ENCODE peak calls at places on chromosomes 13 and 19, in five cellular contexts. J is kidney, M is tibial nerve, O is neuronal stem cell, Q is small intestine. R is an unnamed sample.

GRCh38 chr19:4557971-4558941 is 1.2 kb downstream of the SEMA6B start:
- DNase-seq in J (no peak), M (no peak), O (no peak), Q (no peak), R (peak; percentile 26)

GRCh38 chr13:48000559-48001126 is 430 bp downstream of the SUCLA2 start:
- DNase-seq in J (peak; percentile 81), M (no peak), O (no peak), Q (peak; percentile 37), R (peak; percentile 12)

GRCh38 chr19:36939153-36939552 is 23.0 kb downstream of the ZNF568 start:
- DNase-seq in J (no peak), M (no peak), O (no peak), Q (no peak), R (no peak)

GRCh38 chr13:50422181-50423148 is 407.2 kb downstream of the KCNRG start:
- DNase-seq in J (no peak), M (no peak), O (no peak), Q (peak; percentile 74), R (no peak)

GRCh38 chr19:43773725-43774102 is 7.1 kb downstream of the KCNN4 start:
- DNase-seq in J (no peak), M (no peak), O (no peak), Q (no peak), R (no peak)

GRCh38 chr13:45149964-45150363 is 29.7 kb downstream of the GTF2F2 start:
- DNase-seq in J (no peak), M (no peak), O (no peak), Q (no peak), R (no peak)

GRCh38 chr13:98717256-98717655 is 35.2 kb downstream of the SLC15A1 start:
- DNase-seq in J (no peak), M (no peak), O (no peak), Q (no peak), R (no peak)

GRCh38 chr13:21625366-21625765 is 21.4 kb upstream of the MICU2 start:
- DNase-seq in J (no peak), M (no peak), O (no peak), Q (peak; percentile 65), R (no peak)

GRCh38 chr13:47119568-47120080 is 222.8 kb upstream of the HTR2A start:
- DNase-seq in J (no peak), M (no peak), O (no peak), Q (no peak), R (no peak)

GRCh38 chr19:2221918-2222317 is 14.2 kb downstream of the PLEKHJ1 start:
- DNase-seq in J (no peak), M (no peak), O (no peak), Q (no peak), R (no peak)

GRCh38 chr13:72151241-72151640 is 284.2 kb upstream of the DACH1 start:
- DNase-seq in J (no peak), M (no peak), O (no peak), Q (no peak), R (no peak)

GRCh38 chr13:30443957-30444404 is 21.7 kb downstream of the UBE2L5 start:
- DNase-seq in J (no peak), M (no peak), O (no peak), Q (no peak), R (no peak)

GRCh38 chr19:2923510-2923909 is 21.3 kb downstream of the ZNF77 start:
- DNase-seq in J (no peak), M (no peak), O (no peak), Q (no peak), R (no peak)

GRCh38 chr19:1437609-1438008 is 587 bp upstream of the RPS15 start:
- DNase-seq in J (no peak), M (no peak), O (no peak), Q (no peak), R (no peak)

GRCh38 chr19:38759590-38760003 is 13.7 kb downstream of the LGALS7 start:
- DNase-seq in J (no peak), M (no peak), O (no peak), Q (peak; percentile 91), R (no peak)

GRCh38 chr13:35347679-35348205 is 128.7 kb downstream of the MAB21L1 start:
- DNase-seq in J (no peak), M (no peak), O (no peak), Q (no peak), R (no peak)
- H3K9me3 ChIP-seq in J (no peaks in the 10 kb centered on the region), M (no peaks in the 10 kb centered on the region), O (no peaks in the 10 kb centered on the region), Q (no peaks in the 10 kb centered on the region), R (no peaks in the 10 kb centered on the region)

DNA sequence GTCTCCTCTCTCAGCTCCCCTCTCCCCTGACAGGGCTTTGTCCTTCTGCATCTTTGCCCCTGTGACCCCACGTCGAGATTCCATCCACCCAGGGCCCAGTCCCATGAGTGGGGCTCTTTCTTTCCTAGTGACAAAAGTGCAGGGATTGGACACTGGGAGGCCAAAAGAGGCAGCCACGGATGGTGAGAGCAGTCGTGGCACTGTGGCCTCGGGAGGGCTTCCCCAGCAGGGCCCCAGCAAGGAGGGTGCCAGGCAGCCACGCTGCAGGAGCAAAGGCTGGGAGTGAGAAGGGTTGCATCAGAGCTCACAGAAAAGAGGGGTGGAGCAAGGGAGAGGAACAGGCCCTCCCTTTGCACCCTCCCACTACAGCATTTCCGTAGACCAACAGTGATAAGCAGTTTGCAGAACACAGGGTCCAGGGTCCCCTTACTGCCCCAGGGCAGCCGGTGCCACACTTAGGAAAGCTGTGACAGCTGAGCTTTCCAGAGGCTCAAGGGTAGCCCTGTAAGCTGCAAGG is 4.9 kb downstream of the ZSCAN1 start:
- DNase-seq in J (no peak), M (no peak), O (no peak), Q (no peak), R (no peak)
- H3K9me3 ChIP-seq in J (no peaks in the 10 kb centered on the region), M (peaks cover 100% of the 10 kb centered on the region), O (peaks cover 42% of the 10 kb centered on the region), Q (peaks cover 6% of the 10 kb centered on the region), R (peaks cover 3% of the 10 kb centered on the region)

DNA sequence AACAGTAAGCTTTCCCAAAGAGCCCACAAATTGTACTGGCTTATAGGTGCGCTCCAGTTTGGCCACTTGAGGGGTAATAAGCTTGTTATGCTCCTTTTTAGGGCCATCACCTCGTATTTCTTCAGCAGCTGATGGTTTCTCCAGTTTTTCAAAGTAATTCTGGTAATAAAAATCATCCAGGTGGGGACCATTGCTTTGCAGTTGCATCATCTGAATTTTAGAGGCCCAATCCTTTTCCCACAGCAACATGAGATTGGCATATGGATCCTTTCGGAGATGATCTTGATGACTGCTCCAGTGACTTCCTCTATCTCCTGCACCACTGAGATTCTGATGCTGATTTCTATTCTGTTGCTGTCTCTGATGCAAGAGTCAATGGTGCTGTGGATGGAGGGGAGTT is 27.1 kb downstream of the ZNF546 start:
- DNase-seq in J (no peak), M (no peak), O (no peak), Q (no peak), R (no peak)
- H3K9me3 ChIP-seq in J (peaks cover 67% of the 10 kb centered on the region), M (peaks cover 93% of the 10 kb centered on the region), O (peaks cover 53% of the 10 kb centered on the region), Q (peaks cover 7% of the 10 kb centered on the region), R (peaks cover 39% of the 10 kb centered on the region)

GRCh38 chr19:11872624-11873023 is 15.0 kb upstream of the ZNF69 start:
- DNase-seq in J (no peak), M (no peak), O (no peak), Q (no peak), R (no peak)

GRCh38 chr19:11873762-11874161 is 13.8 kb upstream of the ZNF69 start:
- DNase-seq in J (no peak), M (no peak), O (no peak), Q (no peak), R (no peak)

GRCh38 chr19:11868188-11868587 is 19.4 kb upstream of the ZNF69 start:
- DNase-seq in J (no peak), M (no peak), O (no peak), Q (no peak), R (no peak)
- H3K9me3 ChIP-seq in J (peaks cover 36% of the 10 kb centered on the region), M (peaks cover 97% of the 10 kb centered on the region), O (peaks cover 31% of the 10 kb centered on the region), Q (no peaks in the 10 kb centered on the region), R (peaks cover 33% of the 10 kb centered on the region)

GRCh38 chr19:29506619-29506911 is 19.2 kb upstream of the VSTM2B start:
- DNase-seq in J (peak; percentile 18), M (no peak), O (no peak), Q (no peak), R (no peak)
- H3K9me3 ChIP-seq in J (no peaks in the 10 kb centered on the region), M (peaks cover 1% of the 10 kb centered on the region), O (no peaks in the 10 kb centered on the region), Q (no peaks in the 10 kb centered on the region), R (no peaks in the 10 kb centered on the region)

GRCh38 chr13:23771966-23772365 is 117.2 kb downstream of the MIPEP start:
- DNase-seq in J (no peak), M (no peak), O (no peak), Q (no peak), R (no peak)
- H3K9me3 ChIP-seq in J (no peaks in the 10 kb centered on the region), M (no peaks in the 10 kb centered on the region), O (no peaks in the 10 kb centered on the region), Q (no peaks in the 10 kb centered on the region), R (no peaks in the 10 kb centered on the region)

DNA sequence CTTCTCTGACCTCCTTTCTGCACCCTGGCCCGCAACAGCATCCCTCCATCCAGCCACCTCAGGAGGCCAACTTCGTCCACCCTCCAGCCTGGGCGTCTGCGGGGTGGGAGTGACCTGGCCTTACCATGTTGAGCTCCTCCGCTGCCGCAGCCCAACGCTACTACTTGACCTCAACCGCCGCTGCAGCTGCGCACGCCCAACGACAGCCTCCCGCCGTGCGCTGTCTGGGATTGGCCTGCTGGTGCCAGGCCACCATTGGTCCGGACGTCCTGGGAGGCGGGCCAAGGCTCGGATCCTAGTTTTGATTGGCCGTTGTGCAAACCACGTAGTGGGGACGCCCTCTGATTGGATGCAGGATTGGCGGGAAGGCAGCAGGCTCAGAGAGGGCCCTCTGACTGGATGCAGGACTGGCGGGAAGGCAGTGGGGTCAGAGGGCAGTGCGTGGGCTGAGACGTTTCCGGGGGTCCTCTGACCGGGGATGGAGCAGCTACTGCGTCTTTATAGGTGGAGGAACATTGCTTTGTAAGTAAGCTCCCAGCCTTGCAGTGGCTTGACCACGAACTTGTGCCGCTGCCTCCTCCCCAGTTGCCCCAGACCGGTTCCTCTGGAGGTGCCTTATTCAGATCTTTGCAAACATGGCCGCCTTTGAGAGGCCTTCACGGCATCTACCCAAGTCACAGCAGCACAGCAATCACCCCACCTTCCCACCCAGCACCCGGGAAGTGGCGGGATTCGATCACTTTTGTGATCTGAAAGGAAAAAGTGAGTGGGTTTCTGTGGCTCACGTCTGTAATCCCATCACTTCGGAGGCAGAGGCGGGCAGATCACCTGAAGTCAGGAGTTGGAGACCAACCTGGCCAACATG is at the start of gene TUBA3C:
- DNase-seq in J (no peak), M (no peak), O (no peak), Q (no peak), R (no peak)
- H3K9me3 ChIP-seq in J (no peaks in the 10 kb centered on the region), M (peaks cover 31% of the 10 kb centered on the region), O (no peaks in the 10 kb centered on the region), Q (no peaks in the 10 kb centered on the region), R (no peaks in the 10 kb centered on the region)

GRCh38 chr19:10037809-10038208 is 24.5 kb downstream of the RDH8 start:
- DNase-seq in J (no peak), M (no peak), O (no peak), Q (no peak), R (no peak)

GRCh38 chr19:10044390-10044789 is 31.1 kb downstream of the RDH8 start:
- DNase-seq in J (no peak), M (no peak), O (no peak), Q (no peak), R (no peak)

GRCh38 chr19:10045371-10045770 is 32.1 kb downstream of the RDH8 start:
- DNase-seq in J (no peak), M (no peak), O (no peak), Q (no peak), R (no peak)

DNA sequence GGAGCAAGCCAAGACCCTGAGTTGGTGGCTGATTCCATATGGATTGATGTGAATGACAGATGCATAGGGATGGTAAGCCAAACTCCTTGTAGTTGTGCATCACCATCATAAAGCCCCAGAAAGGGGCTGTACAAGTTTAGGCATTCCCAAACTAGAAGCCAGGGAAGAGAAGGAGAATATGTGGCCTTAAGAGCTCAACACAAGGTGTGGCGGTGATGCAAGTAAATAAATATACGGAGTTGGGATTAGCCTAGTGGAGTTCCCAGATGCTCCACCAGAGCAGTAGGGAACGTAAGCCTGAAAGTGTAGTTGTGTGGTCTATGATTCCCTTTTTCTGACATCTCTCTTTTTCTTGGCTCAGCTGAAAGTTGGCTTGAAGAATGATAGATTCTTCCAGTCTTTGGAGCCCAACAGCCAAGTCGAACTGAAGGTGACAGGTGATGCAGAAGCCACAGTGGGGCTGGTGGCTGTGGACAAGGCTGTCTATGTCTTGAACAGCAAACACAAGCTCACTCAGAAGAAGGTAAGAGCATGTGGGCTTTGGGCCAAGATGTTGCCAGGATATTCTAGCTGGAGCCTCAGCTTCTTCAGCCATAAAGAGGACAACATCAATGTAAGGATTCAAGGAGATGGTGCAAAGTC is 30.1 kb downstream of the RDH8 start:
- DNase-seq in J (no peak), M (no peak), O (peak; percentile 50), Q (no peak), R (no peak)
- H3K9me3 ChIP-seq in J (peaks cover 32% of the 10 kb centered on the region), M (peaks cover 70% of the 10 kb centered on the region), O (no peaks in the 10 kb centered on the region), Q (no peaks in the 10 kb centered on the region), R (no peaks in the 10 kb centered on the region)